ENCODE peak calls at places on chromosomes 1 and 21, in ten cellular contexts. Z is ovary, X is neural progenitor cell, L is GM12865, F is MCF 10A, G is adrenal gland, H is WTC11, E is heart left ventricle, Y is fibroblast of mammary gland, K is HL-60. U is an unnamed sample.

GRCh38 chr1:21577933-21578332 is 68.7 kb downstream of the ALPL start:
- DNase-seq in K (no peak), L (no peak), E (no peak), H (no peak), X (no peak), Z (no peak), F (no peak), Y (no peak), G (no peak), U (no peak)

GRCh38 chr1:14254184-14254583 is 344.3 kb upstream of the KAZN start:
- DNase-seq in F (no peak), Y (peak; percentile 63), H (no peak), E (no peak), L (peak; percentile 47), X (no peak), K (no peak), G (no peak), Z (no peak), U (peak; percentile 21)

GRCh38 chr1:67496329-67496728 is 66.1 kb upstream of the SERBP1 start:
- DNase-seq in Y (no peak), X (no peak), G (peak; percentile 28), K (no peak), L (no peak), Z (no peak), H (no peak), F (no peak), E (no peak), U (no peak)

GRCh38 chr1:209405183-209405823 is 178.2 kb upstream of the CAMK1G start:
- DNase-seq in Z (no peak), Y (peak; percentile 57), E (no peak), X (no peak), H (no peak), F (peak; percentile 81), G (no peak), K (no peak), L (no peak), U (no peak)

GRCh38 chr21:41168391-41169257 is 664 bp downstream of the BACE2 start:
- DNase-seq in Z (peak; percentile 64), E (peak; percentile 70), H (peak; percentile 43), K (no peak), G (peak; percentile 62), X (peak; percentile 62), L (peak; percentile 15), F (peak; percentile 52), Y (peak; percentile 62), U (peak; percentile 59)

GRCh38 chr1:172390620-172391491 is 29.6 kb upstream of the C1orf105 start:
- DNase-seq in Z (no peak), Y (peak; percentile 50), H (peak; percentile 47), X (peak; percentile 23), E (peak; percentile 42), L (peak; percentile 97), K (no peak), F (no peak), G (peak; percentile 40), U (peak; percentile 34)

GRCh38 chr21:29829514-29830255 is 110.1 kb downstream of the GRIK1 start:
- DNase-seq in H (no peak), Z (no peak), K (no peak), Y (peak; percentile 12), F (peak; percentile 58), E (no peak), L (no peak), G (no peak), X (no peak), U (no peak)

GRCh38 chr1:182809414-182809957 is 19.9 kb downstream of the NPL start:
- DNase-seq in Y (peak; percentile 18), G (no peak), K (no peak), X (no peak), L (no peak), Z (no peak), F (peak; percentile 44), E (no peak), H (no peak), U (no peak)

GRCh38 chr1:73910466-73910865 is 287.5 kb downstream of the LRRIQ3 start:
- DNase-seq in Y (no peak), G (no peak), Z (no peak), X (no peak), L (no peak), E (no peak), K (no peak), H (no peak), F (no peak), U (no peak)

GRCh38 chr1:223844521-223844961 is 1.2 kb downstream of the TP53BP2 start:
- DNase-seq in L (no peak), Z (no peak), X (no peak), H (no peak), F (no peak), Y (peak; percentile 33), G (no peak), E (no peak), K (no peak), U (no peak)

GRCh38 chr1:147549526-147549925 is 8.2 kb downstream of the BCL9 start:
- DNase-seq in F (no peak), X (no peak), H (no peak), K (no peak), E (no peak), G (no peak), Y (no peak), L (no peak), Z (no peak), U (no peak)

GRCh38 chr1:44318097-44319088 is 36.7 kb downstream of the ERI3 start:
- DNase-seq in Y (peak; percentile 43), F (peak; percentile 63), G (peak; percentile 44), Z (peak; percentile 43), H (peak; percentile 69), E (no peak), X (peak; percentile 80), L (peak; percentile 40), K (peak; percentile 52), U (peak; percentile 69)

GRCh38 chr1:214002060-214002459 is 14.3 kb downstream of the PROX1 start:
- DNase-seq in X (no peak), E (no peak), L (no peak), G (no peak), K (no peak), Y (no peak), Z (no peak), H (no peak), F (no peak), U (no peak)

GRCh38 chr1:84174051-84174556 is 30.0 kb downstream of the PRKACB start:
- DNase-seq in H (no peak), F (peak; percentile 46), L (no peak), Z (no peak), K (no peak), E (no peak), X (no peak), Y (peak; percentile 21), G (no peak), U (no peak)

GRCh38 chr1:2474933-2475371 is 1.1 kb upstream of the PLCH2 start:
- DNase-seq in Y (no peak), K (no peak), H (no peak), Z (no peak), L (no peak), F (no peak), G (peak; percentile 95), E (no peak), X (no peak), U (no peak)

GRCh38 chr1:17119744-17120482 is 662 bp upstream of the PADI2 start:
- DNase-seq in L (peak; percentile 69), Z (no peak), X (peak; percentile 39), F (no peak), K (peak; percentile 84), Y (no peak), E (no peak), H (no peak), G (no peak), U (no peak)

GRCh38 chr1:97192872-97193572 is 471.4 kb downstream of the PTBP2 start:
- DNase-seq in G (peak; percentile 16), L (peak; percentile 3), E (no peak), F (peak; percentile 92), Z (no peak), K (no peak), X (no peak), Y (peak; percentile 96), H (no peak), U (no peak)
- TF ChIP-seq CTCF in G (no peak), L (no peak), E (no peak), F (no peak), Z (no peak), K (no peak), X (no peak), Y (peak; percentile 26), H (no peak), U (no peak)

GRCh38 chr1:70966018-70966638 is 81.5 kb downstream of the PTGER3 start:
- DNase-seq in L (peak; percentile 23), K (no peak), Y (peak; percentile 25), F (peak; percentile 38), X (no peak), H (no peak), G (no peak), Z (no peak), E (no peak), U (no peak)
- TF ChIP-seq CTCF in L (peak; percentile 40), K (peak; percentile 7), Y (peak; percentile 44), F (no peak), X (peak; percentile 52), H (peak; percentile 25), G (peak; percentile 27), Z (no peak), E (peak; percentile 67), U (peak; percentile 43)

GRCh38 chr1:203306089-203306969 is 1.0 kb downstream of the BTG2 start:
- DNase-seq in X (peak; percentile 58), L (peak; percentile 76), G (peak; percentile 86), H (no peak), Z (peak; percentile 83), K (peak; percentile 42), E (peak; percentile 95), Y (peak; percentile 75), F (peak; percentile 100), U (peak; percentile 30)
- TF ChIP-seq CTCF in X (peak; percentile 1), L (peak; percentile 5), G (peak; percentile 24), H (no peak), Z (no peak), K (no peak), E (no peak), Y (no peak), F (no peak), U (no peak)

DNA sequence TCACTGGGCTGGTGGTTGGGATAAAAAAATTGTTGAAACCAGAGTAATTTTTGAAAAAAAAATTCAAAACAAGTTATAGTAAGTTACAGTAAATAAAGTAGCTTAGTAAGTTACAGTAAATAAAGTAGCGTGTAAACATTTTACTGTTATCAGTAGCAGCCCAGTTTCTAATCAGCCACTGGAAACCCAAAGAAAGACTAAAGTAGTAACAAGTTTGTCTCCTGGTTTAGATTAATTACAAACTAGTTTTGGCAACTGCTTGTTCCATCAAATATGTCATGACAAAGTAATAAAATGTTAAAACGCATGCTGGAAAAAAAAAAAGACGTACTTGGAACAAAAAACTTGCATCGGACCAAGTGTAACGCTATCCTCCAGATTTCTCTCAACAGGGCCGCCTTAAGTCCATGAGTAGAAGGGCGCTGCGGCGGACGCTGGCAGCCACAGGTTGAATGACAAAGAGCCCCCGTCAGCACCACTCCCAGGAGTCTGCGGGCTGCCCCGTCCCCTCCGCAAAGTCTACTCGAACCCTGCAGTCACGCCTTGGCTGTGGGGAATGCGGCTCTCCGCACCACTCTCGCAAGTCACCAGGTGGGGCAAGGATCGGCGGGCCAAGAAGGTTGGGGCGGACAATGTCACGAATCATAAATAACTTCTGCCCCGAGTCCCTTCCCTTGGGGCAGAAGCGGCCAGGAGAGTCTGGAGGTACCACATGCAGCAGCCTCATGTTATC is 885 bp downstream of the SLC16A1 start:
- DNase-seq in X (peak; percentile 87), K (peak; percentile 63), L (peak; percentile 81), H (peak; percentile 79), Y (peak; percentile 65), G (peak; percentile 49), F (peak; percentile 71), E (peak; percentile 71), Z (peak; percentile 33), U (peak; percentile 73)
- TF ChIP-seq CTCF in X (no peak), K (no peak), L (peak; percentile 1), H (no peak), Y (peak; percentile 11), G (no peak), F (no peak), E (no peak), Z (no peak), U (no peak)

U was measured in nephron progenitor cell.